ENCODE peak calls at places on chromosomes 11 and 22, in eight cellular contexts. D is H1, L is stomach, H is sigmoid colon, Z is HepG2, G is esophagus muscularis mucosa, U is K562, F is GM12878. R is an unnamed sample.

GRCh38 chr11:82843057-82843795 is 57.0 kb downstream of the PRCP start:
- DNase-seq in D (no peak), L (no peak), H (no peak), Z (no peak), G (no peak), U (no peak), F (no peak), R (no peak)

GRCh38 chr11:59560702-59561469 is 49.5 kb downstream of the OR4D9 start:
- DNase-seq in D (peak; percentile 76), L (peak; percentile 86), H (peak; percentile 95), Z (peak; percentile 77), G (peak; percentile 96), U (peak; percentile 94), F (peak; percentile 51), R (peak; percentile 91)

GRCh38 chr11:130912552-130912951 is 3.7 kb downstream of the SNX19 start:
- DNase-seq in D (no peak), L (no peak), H (no peak), Z (no peak), G (peak; percentile 12), U (no peak), F (no peak), R (no peak)

GRCh38 chr11:33703771-33704170 is 3.1 kb upstream of the C11orf91 start:
- DNase-seq in D (no peak), L (peak; percentile 49), H (no peak), Z (no peak), G (no peak), U (no peak), F (no peak), R (no peak)

GRCh38 chr22:20803696-20804324 is 29.9 kb downstream of the SERPIND1 start:
- DNase-seq in D (peak; percentile 71), L (peak; percentile 40), H (no peak), Z (peak; percentile 40), G (no peak), U (peak; percentile 84), F (no peak), R (peak; percentile 35)

GRCh38 chr11:76834151-76834550 is 26.6 kb upstream of the ACER3 start:
- DNase-seq in D (no peak), L (no peak), H (no peak), Z (no peak), G (no peak), U (no peak), F (no peak), R (no peak)

GRCh38 chr11:75667831-75668507 is 869 bp downstream of the MAP6 start:
- DNase-seq in D (peak; percentile 84), L (peak; percentile 33), H (peak; percentile 79), Z (no peak), G (no peak), U (no peak), F (no peak), R (peak; percentile 24)

GRCh38 chr11:61698173-61698965 is 18.2 kb downstream of the DAGLA start:
- DNase-seq in D (no peak), L (no peak), H (no peak), Z (no peak), G (no peak), U (no peak), F (no peak), R (no peak)

GRCh38 chr22:17779286-17780115 is 5.2 kb upstream of the BID start:
- DNase-seq in D (no peak), L (no peak), H (no peak), Z (no peak), G (no peak), U (peak; percentile 46), F (peak; percentile 83), R (no peak)

GRCh38 chr11:57320719-57321387 is 3.9 kb downstream of the TNKS1BP1 start:
- DNase-seq in D (no peak), L (peak; percentile 70), H (no peak), Z (peak; percentile 78), G (no peak), U (no peak), F (no peak), R (peak; percentile 50)

GRCh38 chr11:32641361-32641760 is 57.7 kb downstream of the EIF3M start:
- DNase-seq in D (no peak), L (no peak), H (no peak), Z (no peak), G (no peak), U (no peak), F (no peak), R (no peak)

GRCh38 chr11:131038597-131038996 is 122.3 kb upstream of the SNX19 start:
- DNase-seq in D (no peak), L (no peak), H (no peak), Z (no peak), G (peak; percentile 60), U (peak; percentile 12), F (no peak), R (no peak)

GRCh38 chr22:20245577-20246367 is 22.3 kb downstream of the RTN4R start:
- DNase-seq in D (no peak), L (no peak), H (no peak), Z (no peak), G (no peak), U (no peak), F (no peak), R (no peak)

GRCh38 chr22:44164031-44164430 is 16.7 kb upstream of the PARVG start:
- DNase-seq in D (no peak), L (no peak), H (no peak), Z (no peak), G (no peak), U (no peak), F (no peak), R (no peak)

GRCh38 chr11:329886-330253 is 9.2 kb upstream of the IFITM3 start:
- DNase-seq in D (no peak), L (no peak), H (peak; percentile 29), Z (no peak), G (no peak), U (no peak), F (no peak), R (no peak)

GRCh38 chr22:18056161-18056666 is 21.6 kb upstream of the PEX26 start:
- DNase-seq in D (no peak), L (no peak), H (no peak), Z (peak; percentile 77), G (no peak), U (peak; percentile 45), F (no peak), R (peak; percentile 57)

GRCh38 chr11:72070486-72070885 is 9.9 kb downstream of the NUMA1 start:
- DNase-seq in D (no peak), L (no peak), H (no peak), Z (no peak), G (no peak), U (no peak), F (no peak), R (no peak)

DNA sequence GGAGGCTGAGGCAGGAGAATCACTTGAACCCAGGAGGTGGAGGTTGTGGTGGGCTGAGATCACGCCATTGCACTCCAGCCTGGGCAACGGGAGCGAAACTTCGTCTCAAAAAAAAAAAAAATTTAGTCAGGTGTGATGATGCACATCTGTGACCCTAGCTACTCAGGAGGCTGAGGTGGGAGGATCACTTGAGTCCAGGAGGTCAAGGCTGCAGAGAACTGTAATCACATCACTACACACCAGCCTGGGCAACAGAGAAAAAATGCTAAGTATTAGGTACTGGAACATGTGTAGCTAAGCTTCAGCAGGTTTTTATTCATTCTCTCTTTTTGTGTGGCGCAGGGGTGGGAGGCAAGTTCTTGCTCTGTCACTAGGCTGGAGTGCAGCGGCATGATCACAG is 64.2 kb upstream of the SLN start:
- DNase-seq in D (no peak), L (no peak), H (no peak), Z (no peak), G (no peak), U (no peak), F (no peak), R (no peak)
- TF ChIP-seq POLR2AphosphoS5 in D (no peak), L (no peak), H (no peak), Z (no peak), G (no peak), U (no peak), F (no peak), R (no peak)

DNA sequence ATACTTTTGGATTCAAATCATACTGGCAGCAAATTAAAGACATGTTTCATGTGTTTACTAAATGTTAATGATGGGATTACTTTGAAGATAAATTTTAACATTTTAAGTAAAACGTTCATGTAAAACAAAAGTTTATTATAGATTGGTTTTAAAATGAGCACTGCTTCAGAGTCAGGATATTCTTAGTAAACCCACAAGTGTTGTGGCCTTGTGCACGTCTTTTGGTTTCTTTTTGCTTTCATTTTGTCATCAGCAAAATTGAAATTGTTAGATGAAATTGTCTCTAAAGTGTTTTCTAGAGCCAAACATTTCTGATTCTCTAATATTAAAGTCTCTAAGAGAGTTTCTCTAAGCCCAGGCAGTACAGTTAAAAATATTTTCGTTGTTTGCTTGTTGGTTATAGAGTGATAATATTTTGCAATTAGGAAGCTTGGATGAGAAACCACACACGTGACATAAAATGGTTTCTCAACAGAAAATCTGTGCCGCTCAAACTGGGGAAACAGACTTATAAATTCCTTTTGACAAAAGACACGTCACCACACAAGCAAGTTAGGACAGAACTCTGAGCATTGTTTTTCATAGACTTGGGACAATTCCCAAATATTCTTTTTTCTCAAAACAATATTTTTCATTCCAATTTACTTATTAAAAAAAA is 164.4 kb downstream of the TEAD1 start:
- DNase-seq in D (no peak), L (no peak), H (no peak), Z (no peak), G (no peak), U (no peak), F (no peak), R (no peak)
- H3K4me1 ChIP-seq in D (peaks cover 2% of the 10 kb centered on the region), L (peaks cover 35% of the 10 kb centered on the region), H (no peaks in the 10 kb centered on the region), Z (peaks cover 47% of the 10 kb centered on the region), G (peaks cover 35% of the 10 kb centered on the region), U (no peaks in the 10 kb centered on the region), F (no peaks in the 10 kb centered on the region), R (peaks cover 34% of the 10 kb centered on the region)

DNA sequence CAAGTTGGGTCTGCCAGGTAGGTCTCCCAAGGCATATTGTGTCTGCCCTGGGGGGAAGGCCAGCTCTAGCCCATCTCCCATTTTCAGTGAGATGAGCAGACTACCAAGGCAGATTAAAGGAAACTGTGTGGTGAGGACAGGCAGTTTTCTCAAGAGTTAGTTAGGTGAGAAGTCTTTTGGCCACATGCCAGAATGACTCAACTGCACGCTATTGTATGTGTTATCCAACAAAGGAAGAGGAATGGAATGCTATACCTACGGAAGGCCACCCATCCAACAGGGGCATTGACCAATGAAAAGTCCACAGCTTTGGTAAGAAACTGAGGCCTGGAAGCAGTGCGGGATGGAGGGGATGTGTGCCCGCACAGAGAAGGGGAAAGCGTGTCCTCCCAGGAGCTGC is 941.7 kb downstream of the NTM start:
- DNase-seq in D (no peak), L (no peak), H (no peak), Z (no peak), G (no peak), U (no peak), F (no peak), R (no peak)
- TF ChIP-seq EP300 in D (no peak), L (no peak), H (no peak), Z (no peak), G (no peak), U (no peak), F (no peak), R (no peak)

DNA sequence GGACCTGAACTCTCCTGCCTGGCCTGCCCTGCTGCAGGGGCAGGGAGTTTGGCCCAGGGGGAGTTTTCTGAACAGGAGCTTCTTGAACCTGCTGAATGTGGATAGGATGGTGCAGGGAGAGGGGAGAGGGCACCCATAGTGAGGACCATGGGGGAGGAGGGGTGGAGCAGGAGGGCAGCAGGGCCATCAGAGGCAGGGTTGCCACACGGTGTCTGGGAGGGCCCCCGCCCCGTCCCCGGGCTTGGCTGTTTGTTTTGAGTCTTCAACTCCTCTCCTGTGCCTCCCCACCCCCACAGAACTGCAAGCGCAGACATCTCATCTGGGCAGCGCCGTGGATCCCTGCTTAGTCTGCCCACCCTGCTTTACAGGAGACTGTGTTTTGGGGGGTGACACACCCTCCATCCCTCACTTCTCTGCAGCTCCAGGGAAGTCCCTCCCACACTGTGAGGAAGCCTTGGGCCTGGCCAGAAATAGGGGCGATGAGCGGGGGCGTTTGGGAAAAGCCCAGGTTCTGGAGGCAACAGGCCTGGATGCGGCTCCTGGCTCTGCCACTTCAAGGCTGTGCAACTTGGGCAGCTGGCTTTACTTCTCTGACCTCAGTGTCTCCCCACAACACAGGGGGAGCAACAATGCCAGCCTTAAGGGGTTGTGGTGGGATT is 14.4 kb downstream of the NFAM1 start:
- DNase-seq in D (no peak), L (no peak), H (no peak), Z (no peak), G (no peak), U (no peak), F (no peak), R (no peak)
- TF ChIP-seq POLR2AphosphoS5 in D (no peak), L (no peak), H (no peak), Z (no peak), G (no peak), U (no peak), F (no peak), R (no peak)

R was measured in transverse colon.